ENCODE peak calls at places on chromosomes 5 and 9, in ten cellular contexts. A is Calu3; H is CD4-positive, alpha-beta T cell; E is PC-3; C is PC-9; N is uterus; G is AG09319; T is GM20000; D is tibial nerve; O is stomach. J is an unnamed sample.

GRCh38 chr9:112334319-112334828 is 955 bp upstream of the PTBP3 start:
- DNase-seq in O (no peak), D (no peak), G (no peak), T (peak), C (peak), E (peak), H (peak), N (no peak), A (no peak), J (peak)

GRCh38 chr5:61402244-61402823 is 70.3 kb downstream of the ZSWIM6 start:
- DNase-seq in C (no peak), D (no peak), E (no peak), G (no peak), O (no peak), N (no peak), A (no peak), T (no peak), H (no peak), J (no peak)

GRCh38 chr5:134524219-134524825 is 1.1 kb upstream of the JADE2 start:
- DNase-seq in G (no peak), T (peak), C (peak), N (peak), H (peak), A (peak), D (peak), O (peak), E (peak), J (peak)

GRCh38 chr5:141477815-141478214 is 2.0 kb downstream of the PCDHGC3 start:
- DNase-seq in H (no peak), C (no peak), O (no peak), G (no peak), A (no peak), E (no peak), D (no peak), N (no peak), T (no peak), J (no peak)

GRCh38 chr5:65874241-65874640 is 52.1 kb upstream of the ERBIN start:
- DNase-seq in N (no peak), D (no peak), T (no peak), H (no peak), O (no peak), G (no peak), A (no peak), C (no peak), E (peak), J (no peak)

GRCh38 chr9:34989946-34990635 is 546 bp downstream of the DNAJB5 start:
- DNase-seq in C (no peak), H (peak), N (peak), T (no peak), G (no peak), A (peak), O (peak), E (peak), D (peak), J (peak)

GRCh38 chr9:113770396-113770795 is 105.7 kb upstream of the ZNF618 start:
- DNase-seq in E (no peak), C (no peak), A (no peak), N (no peak), H (no peak), O (no peak), D (no peak), G (no peak), T (no peak), J (no peak)

GRCh38 chr9:77649109-77649812 is 1.1 kb upstream of the GNA14 start:
- DNase-seq in D (no peak), C (no peak), A (no peak), H (no peak), E (peak), T (no peak), O (no peak), G (no peak), N (no peak), J (no peak)

GRCh38 chr5:113311301-113311700 is 123.5 kb downstream of the TSSK1B start:
- DNase-seq in A (no peak), T (no peak), N (no peak), C (no peak), E (no peak), G (no peak), D (no peak), H (no peak), O (no peak), J (no peak)

GRCh38 chr5:169668732-169669131 is 31.7 kb downstream of the DOCK2 start:
- DNase-seq in G (no peak), E (peak), A (no peak), D (no peak), C (no peak), O (no peak), T (no peak), H (no peak), N (no peak), J (no peak)

GRCh38 chr5:35926389-35927051 is 11.9 kb downstream of the CAPSL start:
- DNase-seq in G (no peak), C (peak), O (peak), E (peak), H (peak), N (peak), T (peak), D (no peak), A (peak), J (peak)

GRCh38 chr5:35924122-35924949 is 14.1 kb downstream of the CAPSL start:
- DNase-seq in N (no peak), H (no peak), T (no peak), C (no peak), A (no peak), E (peak), D (no peak), G (peak), O (no peak), J (no peak)

GRCh38 chr5:35921930-35922329 is 16.5 kb downstream of the CAPSL start:
- DNase-seq in G (no peak), D (no peak), O (no peak), E (no peak), H (no peak), C (no peak), T (no peak), N (no peak), A (no peak), J (no peak)

GRCh38 chr5:35922468-35922867 is 16.0 kb downstream of the CAPSL start:
- DNase-seq in A (no peak), H (no peak), O (no peak), D (no peak), E (no peak), G (no peak), N (no peak), T (no peak), C (no peak), J (no peak)

GRCh38 chr5:35924950-35925722 is 13.3 kb downstream of the CAPSL start:
- DNase-seq in G (peak), T (peak), N (peak), H (peak), A (peak), D (peak), O (peak), C (peak), E (peak), J (peak)
- TF ChIP-seq CTCF in G (peak), T (peak), N (peak), H (peak), A (no peak), D (peak), O (no peak), C (peak), E (peak), J (peak)

DNA sequence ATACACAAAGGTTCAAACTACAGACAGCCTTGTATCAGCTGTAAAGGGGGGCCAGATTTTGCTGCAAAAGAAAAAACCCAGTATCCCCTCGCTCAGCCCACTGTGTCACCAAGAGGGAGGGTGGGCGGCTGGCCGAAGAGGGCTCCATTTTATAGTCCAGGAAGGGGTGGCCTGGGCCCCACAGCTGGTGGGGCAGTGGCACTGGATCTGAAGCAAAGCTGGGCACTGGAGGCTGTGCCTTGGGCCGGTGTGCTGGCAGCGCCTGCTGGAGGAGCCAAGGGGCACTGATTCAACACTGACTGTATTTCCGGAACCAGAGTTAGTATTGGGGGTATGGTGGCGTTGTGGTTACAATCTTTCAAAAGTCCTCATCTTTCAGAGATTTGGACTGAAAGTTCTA is 9.1 kb downstream of the BRD3 start:
- DNase-seq in A (no peak), O (peak), H (no peak), D (no peak), G (no peak), E (peak), C (no peak), T (no peak), N (peak), J (no peak)
- TF ChIP-seq CTCF in A (no peak), O (no peak), H (no peak), D (no peak), G (no peak), E (peak), C (no peak), T (no peak), N (no peak), J (no peak)

DNA sequence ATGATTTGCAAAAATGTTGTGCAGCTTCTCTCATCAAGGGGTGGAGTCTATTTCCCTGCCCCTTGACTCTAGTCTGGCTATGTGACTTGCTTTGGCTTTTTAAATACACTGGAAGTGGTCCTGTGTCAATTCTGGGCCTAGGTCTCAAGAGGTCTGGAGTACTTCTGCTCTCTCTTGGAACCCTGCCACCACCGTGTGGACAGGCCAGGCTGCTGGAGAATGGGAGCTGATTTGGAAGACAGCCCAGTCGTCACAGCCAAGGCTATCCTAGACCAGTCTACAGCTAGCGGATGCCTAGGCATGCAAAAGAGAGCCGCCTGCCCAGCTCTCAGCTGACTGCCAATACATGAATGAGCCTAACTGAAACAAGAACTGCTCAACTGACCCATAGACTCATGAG is 56.7 kb upstream of the CLINT1 start:
- DNase-seq in D (peak), O (peak), H (no peak), C (no peak), E (peak), T (no peak), N (peak), G (no peak), A (peak), J (no peak)
- TF ChIP-seq CTCF in D (no peak), O (no peak), H (no peak), C (no peak), E (no peak), T (no peak), N (no peak), G (no peak), A (no peak), J (no peak)

DNA sequence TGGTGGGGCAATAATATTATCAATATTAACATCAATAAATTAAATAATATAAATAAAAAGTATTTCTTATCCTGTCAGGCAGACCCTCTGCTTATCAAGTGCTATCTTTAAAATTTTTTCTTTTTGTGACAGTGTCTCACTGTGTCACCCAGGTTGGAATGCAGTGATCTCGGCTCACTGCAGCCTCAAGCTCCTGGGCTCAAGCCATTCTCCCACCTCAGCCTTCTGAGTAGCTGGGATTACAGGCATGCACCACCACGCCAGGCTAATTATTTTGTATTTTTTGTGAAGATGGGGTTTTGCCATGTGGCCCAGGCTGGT is 53.2 kb downstream of the NDST1 start:
- DNase-seq in C (no peak), N (no peak), E (no peak), H (no peak), O (no peak), G (no peak), D (no peak), T (no peak), A (no peak), J (no peak)
- TF ChIP-seq CTCF in C (no peak), N (no peak), E (no peak), H (peak), O (no peak), G (no peak), D (no peak), T (no peak), A (no peak), J (no peak)

DNA sequence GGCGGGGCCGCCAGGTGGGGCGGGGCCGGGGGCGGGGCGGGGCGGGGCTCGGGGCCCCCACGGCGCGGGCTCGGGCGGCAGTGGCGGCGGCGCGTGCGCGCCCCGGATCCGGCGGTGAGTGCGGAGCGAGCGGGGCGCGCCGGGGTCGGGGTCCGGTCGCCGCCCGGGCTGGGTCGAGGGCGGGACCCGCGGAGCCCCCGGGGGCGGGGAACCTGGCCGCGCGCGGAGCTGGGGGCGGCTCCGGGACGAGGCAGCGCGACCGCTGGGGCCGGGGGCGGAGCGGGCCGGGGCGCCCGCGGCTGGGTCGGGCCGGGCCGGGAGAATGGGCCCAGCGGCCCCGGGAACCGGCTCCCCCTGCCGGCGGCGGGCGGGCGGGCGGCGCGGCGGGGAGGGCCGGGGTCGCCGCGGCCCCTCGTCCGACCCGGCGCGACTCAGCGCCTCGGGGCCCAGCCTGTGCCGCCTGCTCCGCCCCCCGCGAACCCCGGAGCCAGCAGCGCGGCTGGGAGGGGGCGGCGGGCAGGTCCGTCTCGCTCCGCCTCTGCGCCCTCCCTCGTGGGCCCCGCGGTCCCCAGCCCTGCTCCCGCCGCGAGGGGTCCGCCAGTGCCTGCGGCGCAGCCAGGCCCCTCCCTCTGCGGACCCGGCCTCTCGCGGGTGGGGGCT is 3.1 kb downstream of the EGFL7 start:
- DNase-seq in A (no peak), H (peak), T (peak), O (no peak), D (no peak), E (no peak), N (no peak), G (no peak), C (peak), J (peak)
- TF ChIP-seq CTCF in A (no peak), H (no peak), T (no peak), O (no peak), D (no peak), E (no peak), N (no peak), G (no peak), C (no peak), J (no peak)

GRCh38 chr9:127504887-127505251 is 53.6 kb downstream of the LRSAM1 start:
- DNase-seq in G (no peak), D (no peak), N (no peak), T (no peak), O (no peak), H (no peak), A (no peak), E (no peak), C (no peak), J (no peak)

GRCh38 chr9:127503947-127504886 is 52.9 kb downstream of the LRSAM1 start:
- DNase-seq in N (peak), A (peak), O (peak), G (no peak), H (peak), C (peak), D (peak), T (peak), E (peak), J (peak)

GRCh38 chr9:127506814-127507750 is 55.8 kb downstream of the LRSAM1 start:
- DNase-seq in C (no peak), E (no peak), O (no peak), G (no peak), D (no peak), H (no peak), A (no peak), T (no peak), N (no peak), J (no peak)

GRCh38 chr9:127506117-127506813 is 55.0 kb downstream of the LRSAM1 start:
- DNase-seq in E (no peak), G (no peak), N (no peak), H (no peak), O (no peak), D (no peak), T (no peak), C (no peak), A (no peak), J (no peak)

GRCh38 chr9:127505396-127506116 is 54.2 kb downstream of the LRSAM1 start:
- DNase-seq in H (peak), N (no peak), G (no peak), T (peak), D (no peak), O (no peak), A (peak), C (peak), E (peak), J (peak)
- TF ChIP-seq CTCF in H (no peak), N (peak), G (peak), T (peak), D (peak), O (no peak), A (peak), C (peak), E (peak), J (peak)

J was measured in GM13976.